ENCODE peak calls at places on chromosomes 3 and 15, in four cellular contexts. Z is HFF-Myc; C is HCT116; B is CD4-positive, alpha-beta memory T cell. E is an unnamed sample.

GRCh38 chr3:70982700-70983140 is 600.8 kb downstream of the FOXP1 start:
- DNase-seq in B (no peak), C (peak; percentile 71), Z (peak; percentile 56), E (no peak)

GRCh38 chr3:128426128-128426921 is 40.4 kb downstream of the DNAJB8 start:
- DNase-seq in Z (no peak), C (no peak), B (peak; percentile 52), E (no peak)

GRCh38 chr3:113214917-113215595 is 3.7 kb downstream of the BOC start:
- DNase-seq in B (no peak), C (no peak), Z (no peak), E (no peak)

GRCh38 chr15:62244762-62245161 is 79.7 kb upstream of the C2CD4B start:
- DNase-seq in B (no peak), C (no peak), Z (no peak), E (no peak)

GRCh38 chr3:21356402-21356801 is 394.6 kb downstream of the ZNF385D start:
- DNase-seq in C (no peak), B (no peak), Z (peak; percentile 6), E (no peak)

GRCh38 chr3:55527381-55527780 is 40.3 kb upstream of the WNT5A start:
- DNase-seq in Z (no peak), B (no peak), C (no peak), E (no peak)

GRCh38 chr3:160486459-160486869 is 36.9 kb upstream of the TRIM59 start:
- DNase-seq in B (peak; percentile 8), C (peak; percentile 18), Z (no peak), E (no peak)

GRCh38 chr3:5013021-5013906 is 34.0 kb downstream of the BHLHE40 start:
- DNase-seq in C (peak; percentile 85), Z (no peak), B (no peak), E (no peak)

GRCh38 chr3:101976473-101976872 is 127.2 kb downstream of the NFKBIZ start:
- DNase-seq in C (no peak), B (no peak), Z (no peak), E (no peak)

GRCh38 chr15:48794697-48795134 is 16.2 kb downstream of the CEP152 start:
- DNase-seq in B (no peak), Z (no peak), C (no peak), E (no peak)

GRCh38 chr15:58854598-58854997 is 78.9 kb downstream of the SLTM start:
- DNase-seq in C (no peak), B (no peak), Z (no peak), E (no peak)

GRCh38 chr3:148075829-148076716 is 621.6 kb upstream of the AGTR1 start:
- DNase-seq in B (no peak), Z (peak; percentile 12), C (peak; percentile 38), E (no peak)

GRCh38 chr15:52252781-52253180 is 42.8 kb downstream of the MYO5C start:
- DNase-seq in B (no peak), C (peak; percentile 81), Z (peak; percentile 74), E (peak; percentile 67)

GRCh38 chr3:104460477-104461406 is 906.0 kb upstream of the ALCAM start:
- DNase-seq in C (peak; percentile 35), Z (peak; percentile 2), B (no peak), E (no peak)

GRCh38 chr3:57298041-57298440 is 5.6 kb upstream of the ASB14 start:
- DNase-seq in B (no peak), C (peak; percentile 59), Z (no peak), E (no peak)

GRCh38 chr3:26931891-26932290 is 309.3 kb downstream of the LRRC3B start:
- DNase-seq in C (no peak), B (no peak), Z (no peak), E (no peak)

GRCh38 chr3:175163686-175164085 is 304.6 kb downstream of the NAALADL2 start:
- DNase-seq in C (no peak), Z (no peak), B (no peak), E (no peak)

GRCh38 chr3:194787650-194788049 is 102.0 kb downstream of the FAM43A start:
- DNase-seq in B (no peak), Z (no peak), C (no peak), E (no peak)

GRCh38 chr15:67515090-67515489 is 5.8 kb upstream of the C15orf61 start:
- DNase-seq in C (no peak), B (no peak), Z (no peak), E (no peak)

GRCh38 chr3:126398423-126399347 is 4.0 kb downstream of the CFAP100 start:
- DNase-seq in Z (no peak), C (no peak), B (no peak), E (no peak)

GRCh38 chr15:48645558-48646330 is at the start of gene FBN1:
- DNase-seq in C (no peak), B (no peak), Z (no peak), E (no peak)

GRCh38 chr3:177657243-177657642 is 460.0 kb upstream of the TBL1XR1 start:
- DNase-seq in C (no peak), Z (no peak), B (no peak), E (peak; percentile 41)

GRCh38 chr15:80309769-80310384 is 57.9 kb upstream of the CTXND1 start:
- DNase-seq in C (peak; percentile 4), B (no peak), Z (no peak), E (no peak)

GRCh38 chr3:129613205-129613740 is 6.8 kb upstream of the PLXND1 start:
- DNase-seq in C (no peak), B (no peak), Z (no peak), E (no peak)

GRCh38 chr3:159417761-159418160 is 570.9 kb upstream of the IL12A start:
- DNase-seq in C (no peak), Z (no peak), B (no peak), E (no peak)

GRCh38 chr15:65579762-65580161 is 31.2 kb downstream of the INTS14 start:
- DNase-seq in Z (no peak), B (no peak), C (no peak), E (no peak)

GRCh38 chr3:130906374-130906995 is 12.6 kb downstream of the ATP2C1 start:
- DNase-seq in C (no peak), Z (no peak), B (no peak), E (no peak)

GRCh38 chr3:44906997-44907396 is 32.6 kb downstream of the TGM4 start:
- DNase-seq in Z (no peak), C (no peak), B (no peak), E (no peak)

GRCh38 chr3:32460031-32460749 is 42.5 kb downstream of the CMTM6 start:
- DNase-seq in C (no peak), Z (no peak), B (peak; percentile 95), E (no peak)
- H3K4me3 ChIP-seq in C (no peak overlapping the region), Z (no peak overlapping the region), B (peak overlapping the region; percentile 47), E (no peak overlapping the region)

GRCh38 chr3:46865034-46865507 is 1.8 kb upstream of the MYL3 start:
- DNase-seq in B (no peak), Z (peak; percentile 52), C (no peak), E (no peak)
- H3K4me3 ChIP-seq in B (no peak overlapping the region), Z (no peak overlapping the region), C (no peak overlapping the region), E (no peak overlapping the region)

GRCh38 chr15:61201322-61201721 is 27.8 kb downstream of the RORA start:
- DNase-seq in B (no peak), Z (no peak), C (no peak), E (no peak)

GRCh38 chr15:61200626-61201025 is 28.5 kb downstream of the RORA start:
- DNase-seq in C (no peak), B (no peak), Z (no peak), E (no peak)

GRCh38 chr15:61206767-61207166 is 22.3 kb downstream of the RORA start:
- DNase-seq in C (no peak), Z (no peak), B (no peak), E (no peak)

GRCh38 chr15:61199681-61200080 is 29.4 kb downstream of the RORA start:
- DNase-seq in C (no peak), Z (no peak), B (no peak), E (no peak)

DNA sequence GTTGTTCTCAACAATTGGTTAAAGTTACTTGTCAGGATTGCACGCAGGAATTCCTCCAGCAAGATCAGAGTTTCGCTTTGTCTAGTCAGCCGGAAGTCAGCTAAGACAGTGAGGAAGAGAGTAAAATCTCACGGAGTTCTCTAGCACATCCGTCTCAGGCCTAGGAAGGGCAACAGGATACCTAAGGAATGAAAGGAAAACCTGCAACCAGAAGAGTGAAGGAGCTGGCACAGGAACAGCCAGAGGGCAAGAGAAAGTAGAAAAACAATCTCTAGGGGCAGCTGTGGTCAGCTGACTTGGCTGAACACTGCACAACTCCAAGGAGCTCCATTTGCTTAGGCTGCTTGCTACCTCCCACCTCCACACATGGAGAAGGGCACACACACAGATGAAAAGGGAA is 23.7 kb downstream of the RORA start:
- DNase-seq in B (no peak), Z (no peak), C (no peak), E (no peak)
- H3K4me3 ChIP-seq in B (no peak overlapping the region), Z (no peak overlapping the region), C (no peak overlapping the region), E (no peak overlapping the region)

GRCh38 chr3:67034371-67034770 is 36.3 kb downstream of the KBTBD8 start:
- DNase-seq in C (no peak), B (no peak), Z (no peak), E (no peak)

GRCh38 chr3:67031986-67032385 is 33.9 kb downstream of the KBTBD8 start:
- DNase-seq in B (no peak), C (no peak), Z (no peak), E (no peak)

GRCh38 chr3:67028385-67028784 is 30.3 kb downstream of the KBTBD8 start:
- DNase-seq in B (no peak), Z (no peak), C (no peak), E (no peak)

GRCh38 chr3:67033091-67033490 is 35.0 kb downstream of the KBTBD8 start:
- DNase-seq in C (no peak), Z (no peak), B (no peak), E (no peak)

GRCh38 chr3:67030785-67031740 is 33.0 kb downstream of the KBTBD8 start:
- DNase-seq in Z (no peak), C (no peak), B (no peak), E (no peak)
- H3K4me3 ChIP-seq in Z (no peak overlapping the region), C (no peak overlapping the region), B (no peak overlapping the region), E (no peak overlapping the region)

GRCh38 chr3:72381584-72381983 is 466.7 kb downstream of the SHQ1 start:
- DNase-seq in Z (no peak), C (no peak), B (no peak), E (no peak)

GRCh38 chr3:72380193-72380592 is 468.1 kb downstream of the SHQ1 start:
- DNase-seq in C (no peak), B (no peak), Z (no peak), E (no peak)

GRCh38 chr3:72379500-72380187 is 468.6 kb downstream of the SHQ1 start:
- DNase-seq in C (no peak), B (no peak), Z (no peak), E (no peak)

GRCh38 chr3:72382460-72382859 is 465.8 kb downstream of the SHQ1 start:
- DNase-seq in Z (no peak), B (no peak), C (no peak), E (no peak)

GRCh38 chr3:72380711-72381508 is 467.3 kb downstream of the SHQ1 start:
- DNase-seq in B (no peak), Z (no peak), C (no peak), E (no peak)
- H3K4me3 ChIP-seq in B (no peak overlapping the region), Z (no peak overlapping the region), C (no peak overlapping the region), E (no peak overlapping the region)

DNA sequence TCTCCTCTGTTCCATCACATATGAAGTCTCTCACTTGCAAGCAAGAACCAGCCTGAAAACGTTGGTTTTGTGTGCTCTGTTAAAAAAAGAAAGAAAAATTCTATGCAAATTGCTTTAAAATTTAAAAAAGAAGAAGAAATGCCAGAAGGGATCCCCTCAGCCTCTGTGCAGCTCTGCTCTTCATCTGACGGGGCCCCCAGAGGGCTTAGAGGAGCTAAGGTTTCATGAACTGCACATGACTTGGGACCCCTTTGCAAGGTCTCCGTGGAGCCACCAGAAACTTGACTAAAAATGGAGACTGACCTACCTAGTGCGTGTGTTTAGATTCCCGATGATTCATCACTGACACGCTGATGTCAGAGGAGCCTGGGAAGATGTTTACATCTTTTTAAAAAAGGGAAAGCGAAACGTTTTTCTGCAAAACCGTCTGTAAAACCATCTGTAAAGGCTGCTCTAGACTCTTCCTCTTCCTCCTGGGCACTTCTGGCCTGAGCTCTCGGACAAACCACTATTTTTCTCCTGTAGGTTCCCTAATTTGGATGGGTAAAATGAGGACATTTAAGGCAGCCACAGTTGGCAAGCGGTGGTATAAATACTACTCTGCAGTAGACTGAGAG is 67.1 kb upstream of the POLG start:
- DNase-seq in B (no peak), Z (peak; percentile 27), C (no peak), E (no peak)
- H3K4me3 ChIP-seq in B (no peak overlapping the region), Z (no peak overlapping the region), C (no peak overlapping the region), E (no peak overlapping the region)

E was measured in keratinocyte.